ENCODE peak calls at places on chromosomes 2 and 18, in four cellular contexts. O is hepatocyte, H is GM10248, G is cardiac muscle cell. K is an unnamed sample.

GRCh38 chr2:240432430-240432819 is 3.0 kb upstream of the GPC1 start:
- DNase-seq in O (no peak), H (no peak), G (no peak), K (no peak)

GRCh38 chr2:165251361-165251760 is 12.1 kb downstream of the SCN2A start:
- DNase-seq in O (no peak), H (no peak), G (no peak), K (no peak)

GRCh38 chr2:10196275-10196892 is 73.8 kb downstream of the RRM2 start:
- DNase-seq in O (no peak), H (no peak), G (peak), K (no peak)

GRCh38 chr2:73290049-73290839 is 3.1 kb downstream of the EGR4 start:
- DNase-seq in O (peak), H (peak), G (peak), K (peak)

GRCh38 chr2:207767461-207768167 is 2.1 kb downstream of the FZD5 start:
- DNase-seq in O (peak), H (no peak), G (peak), K (peak)

GRCh38 chr2:144154205-144154604 is 365.7 kb downstream of the ZEB2 start:
- DNase-seq in O (no peak), H (no peak), G (peak), K (no peak)

GRCh38 chr2:74379851-74380789 is at the start of gene DCTN1:
- DNase-seq in O (peak), H (peak), G (peak), K (peak)

GRCh38 chr2:37350917-37351316 is 6.5 kb downstream of the QPCT start:
- DNase-seq in O (no peak), H (no peak), G (no peak), K (no peak)

GRCh38 chr2:65456074-65456473 is 23.7 kb upstream of the SPRED2 start:
- DNase-seq in O (no peak), H (no peak), G (peak), K (no peak)

DNA sequence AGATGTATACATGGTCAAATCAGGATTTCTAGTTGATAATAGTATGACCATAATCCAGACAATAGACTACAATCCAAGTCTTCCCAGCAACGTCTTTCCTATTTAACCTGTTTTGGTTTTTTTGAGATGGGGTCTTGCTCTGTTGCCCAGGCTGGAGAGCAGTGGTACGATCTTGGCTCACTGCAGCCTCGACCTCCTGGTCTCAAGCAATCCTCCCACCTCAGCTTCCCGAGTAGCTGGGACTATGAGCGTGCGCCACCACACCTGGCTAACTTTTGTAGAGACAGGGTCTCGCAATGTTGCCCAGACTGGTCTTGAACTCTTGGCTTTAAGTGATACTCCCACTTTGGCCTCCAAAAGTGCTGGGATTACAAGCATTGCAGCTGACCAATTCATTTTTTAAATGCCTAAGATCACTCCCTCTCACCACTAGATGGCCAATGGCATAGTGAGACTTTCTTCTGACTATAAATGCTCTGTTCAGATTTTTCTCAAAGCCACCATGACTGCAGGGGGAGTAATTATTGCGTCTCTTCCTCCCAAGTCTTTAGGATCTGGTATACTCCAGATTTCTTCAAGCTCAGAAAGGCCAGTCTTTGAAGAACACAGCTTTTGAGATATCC is 47.6 kb downstream of the HNRNPLL start:
- DNase-seq in O (no peak), H (no peak), G (peak), K (no peak)
- TF ChIP-seq CTCF in O (peak), H (peak), G (peak), K (peak)

GRCh38 chr2:219175928-219176817 is 552 bp downstream of the CNPPD1 start:
- DNase-seq in O (peak), H (peak), G (peak), K (peak)
- TF ChIP-seq CTCF in O (peak), H (peak), G (peak), K (no peak)

GRCh38 chr2:96604104-96604503 is 34.0 kb downstream of the KANSL3 start:
- DNase-seq in O (peak), H (no peak), G (no peak), K (no peak)
- TF ChIP-seq CTCF in O (peak), H (no peak), G (peak), K (no peak)

DNA sequence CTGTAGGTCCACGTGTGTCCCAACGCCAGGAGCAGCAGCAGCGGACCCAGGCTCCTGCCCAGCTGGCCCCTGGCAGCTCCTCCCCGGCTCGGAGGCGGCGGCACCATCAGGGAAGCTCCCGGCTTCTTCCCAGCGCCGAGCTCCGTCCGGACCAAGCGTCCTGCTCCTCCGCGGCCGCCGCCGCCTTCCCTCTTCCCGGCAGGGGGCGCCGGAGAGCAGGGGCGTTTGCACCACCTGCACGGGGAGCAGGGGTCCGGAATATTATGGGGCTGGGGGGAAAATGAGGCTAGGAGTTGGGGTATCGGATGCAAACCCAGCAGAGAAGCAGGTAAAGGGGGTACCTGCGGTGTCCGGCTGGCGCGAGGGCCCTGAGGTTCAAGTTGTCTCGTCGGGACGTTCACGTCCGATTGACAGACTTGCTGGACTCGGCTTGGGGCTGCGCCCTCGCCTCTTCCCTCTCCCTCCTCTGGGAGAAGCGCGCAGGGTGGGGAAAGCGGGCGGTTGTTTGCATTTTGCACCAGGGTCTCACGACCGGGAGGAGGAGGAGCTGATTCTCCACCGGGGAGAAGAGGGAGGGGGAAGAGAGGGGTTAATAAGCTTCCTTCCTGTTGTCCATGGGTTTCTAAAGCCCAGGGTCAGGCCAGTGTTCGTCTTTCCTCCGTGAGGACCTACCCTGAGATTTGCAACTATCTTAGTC is at the start of gene CCBE1:
- DNase-seq in O (peak), H (peak), G (peak), K (peak)
- TF ChIP-seq CTCF in O (peak), H (peak), G (peak), K (peak)

GRCh38 chr2:217835931-217836881 is 166.6 kb downstream of the TNS1 start:
- DNase-seq in O (peak), H (no peak), G (peak), K (no peak)

GRCh38 chr2:217834744-217835513 is 167.9 kb downstream of the TNS1 start:
- DNase-seq in O (no peak), H (no peak), G (no peak), K (no peak)

GRCh38 chr2:217837530-217837929 is 165.3 kb downstream of the TNS1 start:
- DNase-seq in O (no peak), H (no peak), G (no peak), K (no peak)

GRCh38 chr2:217838409-217838831 is 164.4 kb downstream of the TNS1 start:
- DNase-seq in O (no peak), H (no peak), G (no peak), K (no peak)

DNA sequence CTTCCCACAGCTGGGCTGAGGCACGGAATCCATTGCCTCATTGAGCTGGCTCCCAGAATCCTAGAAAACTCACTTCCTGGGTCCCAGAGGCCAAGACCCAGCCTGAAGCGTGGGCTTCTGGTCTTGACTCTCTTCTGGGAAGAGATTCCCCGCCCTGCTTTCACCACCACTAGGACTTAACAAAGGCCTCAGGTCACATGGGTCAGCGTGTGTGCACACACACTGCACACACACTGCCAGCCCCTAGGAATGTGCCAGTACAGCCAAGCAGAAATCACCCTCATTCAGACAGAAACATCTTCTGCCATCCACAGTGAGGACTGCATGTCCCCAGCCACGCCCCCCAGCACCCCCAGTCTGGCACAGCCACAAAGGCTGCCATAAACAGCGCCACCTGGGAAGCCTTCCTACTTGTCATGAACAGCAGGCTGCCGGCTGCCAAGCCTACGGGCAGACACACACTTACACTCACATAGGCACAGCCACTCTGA is 165.7 kb downstream of the TNS1 start:
- DNase-seq in O (peak), H (no peak), G (peak), K (no peak)
- TF ChIP-seq CTCF in O (peak), H (no peak), G (peak), K (no peak)

GRCh38 chr18:35378206-35378795 is 1.2 kb upstream of the ZNF396 start:
- DNase-seq in O (no peak), H (no peak), G (peak), K (no peak)
- TF ChIP-seq CTCF in O (no peak), H (no peak), G (no peak), K (no peak)

GRCh38 chr2:155377178-155377780 is 678.8 kb downstream of the KCNJ3 start:
- DNase-seq in O (peak), H (no peak), G (peak), K (no peak)

GRCh38 chr2:155377931-155378444 is 679.5 kb downstream of the KCNJ3 start:
- DNase-seq in O (no peak), H (no peak), G (peak), K (no peak)

GRCh38 chr2:155368934-155369333 is 670.4 kb downstream of the KCNJ3 start:
- DNase-seq in O (peak), H (no peak), G (peak), K (no peak)

GRCh38 chr2:155372969-155373368 is 674.5 kb downstream of the KCNJ3 start:
- DNase-seq in O (peak), H (no peak), G (peak), K (no peak)
- TF ChIP-seq CTCF in O (peak), H (peak), G (peak), K (peak)